ENCODE peak calls at places on chromosomes 11 and 22, in ten cellular contexts. F is activated T-helper 9 cell treated with anti-CD3 and anti-CD28 coated beads, Interleukin-2, amount 50 U/mL, for 16 hours; G is Calu3; U is cardiac muscle cell; Z is GM04503; R is lung microvascular endothelial cell; B is stimulated activated CD4-positive, alpha-beta T cell treated with anti-CD3 and anti-CD28 coated beads, TNF-alpha, amount 100 ng/mL, for 1 hour; S is NB4; D is HuH-7; Q is fibroblast of lung. A is an unnamed sample.
A peak's percentile ranks its signal among the peaks of the same experiment; 100 is the strongest.

GRCh38 chr11:93905384-93905783 is 55.0 kb upstream of the VSTM5 start:
- DNase-seq in F (no peak), G (no peak), U (no peak), Z (peak; percentile 34), R (no peak), B (no peak), S (no peak), D (no peak), Q (peak; percentile 74), A (no peak)

GRCh38 chr11:33311680-33312079 is 54.5 kb downstream of the HIPK3 start:
- DNase-seq in F (no peak), G (no peak), U (no peak), Z (no peak), R (no peak), B (no peak), S (no peak), D (no peak), Q (no peak), A (no peak)

GRCh38 chr11:3120071-3120792 is 44.9 kb downstream of the OSBPL5 start:
- DNase-seq in F (no peak), G (no peak), U (no peak), Z (no peak), R (no peak), B (no peak), S (no peak), D (no peak), Q (no peak), A (no peak)

GRCh38 chr22:38882480-38882879 is 10.5 kb upstream of the CBX6 start:
- DNase-seq in F (no peak), G (no peak), U (no peak), Z (no peak), R (peak; percentile 29), B (no peak), S (no peak), D (no peak), Q (no peak), A (peak; percentile 68)

GRCh38 chr11:109490953-109491733 is 69.2 kb downstream of the C11orf87 start:
- DNase-seq in F (no peak), G (no peak), U (no peak), Z (peak; percentile 49), R (no peak), B (no peak), S (no peak), D (no peak), Q (peak; percentile 77), A (no peak)

GRCh38 chr11:34348919-34349318 is 8.9 kb downstream of the ABTB2 start:
- DNase-seq in F (no peak), G (no peak), U (no peak), Z (no peak), R (no peak), B (no peak), S (no peak), D (no peak), Q (peak; percentile 36), A (no peak)

GRCh38 chr11:31237819-31238771 is 131.4 kb downstream of the DCDC1 start:
- DNase-seq in F (no peak), G (no peak), U (no peak), Z (no peak), R (no peak), B (no peak), S (no peak), D (no peak), Q (peak; percentile 8), A (no peak)

GRCh38 chr11:8811571-8811970 is 99.4 kb upstream of the AKIP1 start:
- DNase-seq in F (no peak), G (no peak), U (no peak), Z (no peak), R (no peak), B (no peak), S (no peak), D (no peak), Q (peak; percentile 36), A (peak; percentile 25)

GRCh38 chr11:105719073-105719846 is 109.4 kb downstream of the GRIA4 start:
- DNase-seq in F (no peak), G (peak; percentile 3), U (no peak), Z (no peak), R (peak; percentile 0), B (no peak), S (no peak), D (peak; percentile 0), Q (peak; percentile 88), A (peak; percentile 15)

GRCh38 chr11:725624-726202 is 19.7 kb downstream of the EPS8L2 start:
- DNase-seq in F (no peak), G (no peak), U (no peak), Z (no peak), R (no peak), B (no peak), S (no peak), D (no peak), Q (no peak), A (peak; percentile 29)

GRCh38 chr22:46057762-46058420 is 80.9 kb upstream of the WNT7B start:
- DNase-seq in F (no peak), G (no peak), U (no peak), Z (no peak), R (peak; percentile 77), B (no peak), S (no peak), D (peak; percentile 65), Q (peak; percentile 72), A (peak; percentile 76)

GRCh38 chr11:58999291-58999680 is 60.0 kb downstream of the GLYATL1 start:
- DNase-seq in F (no peak), G (no peak), U (no peak), Z (no peak), R (no peak), B (no peak), S (no peak), D (no peak), Q (no peak), A (no peak)

GRCh38 chr11:114395776-114396175 is 4.5 kb downstream of the C11orf71 start:
- DNase-seq in F (no peak), G (peak; percentile 7), U (no peak), Z (no peak), R (peak; percentile 15), B (no peak), S (no peak), D (no peak), Q (no peak), A (no peak)

GRCh38 chr22:39520874-39521857 is 804 bp downstream of the ATF4 start:
- DNase-seq in F (peak; percentile 60), G (peak; percentile 85), U (peak; percentile 85), Z (no peak), R (peak; percentile 90), B (peak; percentile 63), S (peak; percentile 82), D (no peak), Q (peak; percentile 70), A (peak; percentile 78)

GRCh38 chr11:96228472-96228871 is 114.5 kb downstream of the MAML2 start:
- DNase-seq in F (no peak), G (peak; percentile 45), U (no peak), Z (no peak), R (peak; percentile 83), B (no peak), S (no peak), D (no peak), Q (peak; percentile 97), A (peak; percentile 61)

GRCh38 chr22:37803636-37804371 is 3.9 kb upstream of the GCAT start:
- DNase-seq in F (no peak), G (no peak), U (no peak), Z (no peak), R (no peak), B (no peak), S (no peak), D (no peak), Q (no peak), A (no peak)

GRCh38 chr11:115606223-115607220 is 102.3 kb upstream of the CADM1 start:
- DNase-seq in F (no peak), G (no peak), U (peak; percentile 91), Z (no peak), R (peak; percentile 70), B (no peak), S (no peak), D (no peak), Q (peak; percentile 86), A (no peak)

GRCh38 chr22:20405291-20405930 is 11.5 kb downstream of the ZNF74 start:
- DNase-seq in F (no peak), G (no peak), U (no peak), Z (no peak), R (no peak), B (no peak), S (no peak), D (no peak), Q (no peak), A (peak; percentile 3)

GRCh38 chr11:11584937-11585336 is 36.9 kb downstream of the GALNT18 start:
- DNase-seq in F (no peak), G (no peak), U (no peak), Z (no peak), R (no peak), B (no peak), S (no peak), D (no peak), Q (peak; percentile 23), A (no peak)

GRCh38 chr11:394034-394857 is at the start of gene PKP3:
- DNase-seq in F (no peak), G (peak; percentile 95), U (no peak), Z (no peak), R (peak; percentile 31), B (no peak), S (no peak), D (no peak), Q (peak; percentile 67), A (peak; percentile 79)

GRCh38 chr11:41784513-41785335 is 325.3 kb upstream of the LRRC4C start:
- DNase-seq in F (no peak), G (no peak), U (no peak), Z (no peak), R (no peak), B (no peak), S (no peak), D (no peak), Q (peak; percentile 42), A (no peak)

GRCh38 chr22:37806409-37807338 is 1.1 kb upstream of the GCAT start:
- DNase-seq in F (no peak), G (no peak), U (peak; percentile 49), Z (no peak), R (peak; percentile 39), B (no peak), S (peak; percentile 41), D (peak; percentile 42), Q (peak; percentile 52), A (peak; percentile 67)

GRCh38 chr11:15905334-15905733 is 451.0 kb downstream of the SOX6 start:
- DNase-seq in F (no peak), G (no peak), U (no peak), Z (no peak), R (no peak), B (no peak), S (no peak), D (no peak), Q (no peak), A (no peak)

GRCh38 chr11:10371926-10372641 is 67.2 kb downstream of the ADM start:
- DNase-seq in F (no peak), G (no peak), U (no peak), Z (peak; percentile 71), R (no peak), B (no peak), S (no peak), D (no peak), Q (no peak), A (no peak)